ENCODE peak calls at places on chromosomes 13 and 19, in five cellular contexts. K, R, I, H and G are unnamed samples.

GRCh38 chr13:107807306-107808073 is 407.8 kb downstream of the LIG4 start:
- DNase-seq in R (no peak), H (no peak), K (no peak), I (no peak), G (no peak)

GRCh38 chr13:51714663-51715168 is 89.2 kb downstream of the DHRS12 start:
- DNase-seq in H (no peak), K (no peak), I (no peak), R (no peak), G (no peak)

GRCh38 chr13:109610517-109610916 is 175.9 kb downstream of the IRS2 start:
- DNase-seq in R (peak), H (peak), I (no peak), K (peak), G (peak)

GRCh38 chr13:109182777-109183465 is 553.5 kb downstream of the MYO16 start:
- DNase-seq in K (no peak), R (no peak), H (no peak), I (no peak), G (no peak)

GRCh38 chr13:20188649-20189553 is 3.8 kb downstream of the GJB2 start:
- DNase-seq in I (no peak), R (peak), K (no peak), H (peak), G (no peak)

GRCh38 chr13:106859505-106859904 is 291.6 kb upstream of the ARGLU1 start:
- DNase-seq in H (no peak), I (no peak), R (no peak), K (no peak), G (no peak)

GRCh38 chr13:94917814-94918213 is 205.5 kb upstream of the SOX21 start:
- DNase-seq in K (no peak), H (no peak), R (no peak), I (no peak), G (no peak)

GRCh38 chr13:33845572-33846305 is 27.8 kb downstream of the RFC3 start:
- DNase-seq in R (no peak), H (no peak), K (no peak), I (no peak), G (no peak)

GRCh38 chr19:34145741-34146202 is 26.5 kb upstream of the LSM14A start:
- DNase-seq in R (peak), I (no peak), K (peak), H (no peak), G (peak)

GRCh38 chr19:6020166-6020967 is 42.4 kb upstream of the RANBP3 start:
- DNase-seq in R (peak), K (no peak), H (peak), I (no peak), G (no peak)

GRCh38 chr13:50512602-50513527 is 330.6 kb downstream of the DLEU7 start:
- DNase-seq in I (peak), K (peak), R (no peak), H (peak), G (peak)

GRCh38 chr19:18401580-18402112 is 4.2 kb upstream of the LRRC25 start:
- DNase-seq in K (no peak), R (no peak), I (no peak), H (peak), G (no peak)

GRCh38 chr13:108700421-108701170 is 71.2 kb downstream of the MYO16 start:
- DNase-seq in K (no peak), I (no peak), R (no peak), H (no peak), G (no peak)

GRCh38 chr19:34556500-34556899 is 74.9 kb downstream of the WTIP start:
- DNase-seq in R (no peak), H (no peak), K (no peak), I (no peak), G (peak)

GRCh38 chr19:35306473-35307246 is 14.7 kb downstream of the MAG start:
- DNase-seq in I (no peak), R (no peak), K (no peak), H (no peak), G (no peak)

GRCh38 chr13:107329991-107330390 is 762.1 kb upstream of the ARGLU1 start:
- DNase-seq in K (no peak), I (no peak), R (no peak), H (no peak), G (no peak)

GRCh38 chr19:16018106-16018755 is 58.1 kb upstream of the TPM4 start:
- DNase-seq in H (no peak), R (peak), I (no peak), K (no peak), G (no peak)

GRCh38 chr13:34547929-34548328 is 394.1 kb upstream of the NBEA start:
- DNase-seq in R (no peak), K (no peak), I (no peak), H (no peak), G (no peak)

GRCh38 chr13:43822969-43823368 is 36.2 kb upstream of the ENOX1 start:
- DNase-seq in K (no peak), R (no peak), H (no peak), I (no peak), G (no peak)

GRCh38 chr13:33992891-33993336 is 175.0 kb downstream of the RFC3 start:
- DNase-seq in I (no peak), H (no peak), R (no peak), K (no peak), G (no peak)

GRCh38 chr19:8389891-8390616 is at the start of gene RAB11B:
- DNase-seq in R (peak), I (peak), K (peak), H (peak), G (peak)

GRCh38 chr13:51006067-51006800 is 96.6 kb downstream of the RNASEH2B start:
- DNase-seq in R (no peak), K (no peak), I (no peak), H (no peak), G (no peak)

GRCh38 chr13:34627499-34627898 is 314.6 kb upstream of the NBEA start:
- DNase-seq in I (no peak), H (no peak), R (no peak), K (no peak), G (no peak)